ENCODE peak calls at places on chromosomes 11 and 22, in nine cellular contexts. E, B, W, P, A, L, Y, S and R are unnamed samples.

GRCh38 chr11:74487875-74488274 is 5.6 kb downstream of the LIPT2 start:
- DNase-seq in S (no peak), Y (no peak), E (no peak), W (no peak), L (no peak), A (no peak), B (no peak), P (no peak), R (no peak)

GRCh38 chr11:74822187-74822586 is 73.5 kb downstream of the RNF169 start:
- DNase-seq in W (no peak), L (no peak), Y (no peak), B (no peak), P (peak), E (no peak), A (no peak), S (no peak), R (no peak)

GRCh38 chr11:10770626-10771254 is 19.7 kb downstream of the CTR9 start:
- DNase-seq in E (no peak), S (peak), Y (no peak), W (peak), P (peak), L (no peak), B (no peak), A (no peak), R (no peak)

GRCh38 chr22:42585096-42585495 is 29.6 kb downstream of the POLDIP3 start:
- DNase-seq in L (no peak), S (no peak), A (no peak), Y (no peak), P (no peak), B (no peak), W (no peak), E (no peak), R (no peak)

GRCh38 chr11:96311120-96311568 is 31.9 kb downstream of the MAML2 start:
- DNase-seq in W (no peak), L (no peak), S (no peak), Y (no peak), B (no peak), E (no peak), A (no peak), P (no peak), R (no peak)

GRCh38 chr22:47571616-47572015 is 809.2 kb downstream of the TBC1D22A start:
- DNase-seq in B (no peak), W (no peak), L (peak), A (no peak), Y (no peak), E (no peak), P (no peak), S (no peak), R (no peak)

GRCh38 chr11:125952559-125952958 is 6.7 kb downstream of the VSIG10L2 start:
- DNase-seq in E (no peak), A (no peak), W (no peak), B (no peak), S (no peak), Y (no peak), P (peak), L (no peak), R (no peak)

GRCh38 chr11:111162306-111162705 is 83.2 kb upstream of the POU2AF2 start:
- DNase-seq in Y (no peak), S (no peak), A (no peak), L (no peak), E (no peak), B (no peak), P (no peak), W (no peak), R (no peak)

GRCh38 chr11:103656382-103656781 is 380.1 kb upstream of the DDI1 start:
- DNase-seq in Y (no peak), B (no peak), L (no peak), A (no peak), E (no peak), S (no peak), W (no peak), P (no peak), R (no peak)

GRCh38 chr11:23236846-23237550 is 376.7 kb upstream of the CCDC179 start:
- DNase-seq in B (no peak), W (no peak), L (no peak), S (no peak), E (no peak), A (no peak), Y (no peak), P (no peak), R (no peak)

GRCh38 chr11:124756753-124757227 is 4.7 kb upstream of the VSIG2 start:
- DNase-seq in B (no peak), A (no peak), E (no peak), P (no peak), W (no peak), Y (no peak), L (no peak), S (no peak), R (no peak)